ENCODE peak calls at places on chromosome 19, in ten cellular contexts. I is fibroblast of mammary gland; N is AG04449; Q is CD8-positive, alpha-beta T cell; Y is nephron progenitor cell; U is tibial nerve; Z is neural progenitor cell; G is ascending aorta; L is heart right ventricle; V is BE2C. E is an unnamed sample.

GRCh38 chr19:48372904-48373303 is 8.7 kb downstream of the SYNGR4 start:
- DNase-seq in I (no peak), N (no peak), Q (no peak), Y (no peak), U (no peak), Z (no peak), G (no peak), L (no peak), V (peak; percentile 53), E (peak; percentile 69)

GRCh38 chr19:47230122-47230920 is 678 bp downstream of the BBC3 start:
- DNase-seq in I (peak; percentile 29), N (no peak), Q (peak; percentile 71), Y (peak; percentile 75), U (peak; percentile 57), Z (peak; percentile 77), G (peak; percentile 87), L (no peak), V (peak; percentile 69), E (peak; percentile 52)

GRCh38 chr19:42628411-42629135 is 33.8 kb upstream of the CEACAM8 start:
- DNase-seq in I (peak; percentile 2), N (no peak), Q (no peak), Y (no peak), U (no peak), Z (no peak), G (no peak), L (no peak), V (no peak), E (no peak)

GRCh38 chr19:6221220-6221877 is 58.4 kb downstream of the MLLT1 start:
- DNase-seq in I (no peak), N (no peak), Q (no peak), Y (no peak), U (no peak), Z (no peak), G (no peak), L (no peak), V (no peak), E (no peak)

GRCh38 chr19:49362048-49362925 is at the start of gene TEAD2:
- DNase-seq in I (peak; percentile 22), N (no peak), Q (no peak), Y (peak; percentile 86), U (peak; percentile 68), Z (peak; percentile 90), G (peak; percentile 85), L (peak; percentile 90), V (peak; percentile 51), E (peak; percentile 59)

GRCh38 chr19:53991224-53992113 is at the start of gene CACNG6:
- DNase-seq in I (no peak), N (no peak), Q (no peak), Y (peak; percentile 74), U (no peak), Z (peak; percentile 72), G (no peak), L (no peak), V (no peak), E (no peak)

GRCh38 chr19:44740351-44740824 is 8.1 kb upstream of the BCL3 start:
- DNase-seq in I (no peak), N (no peak), Q (no peak), Y (no peak), U (no peak), Z (no peak), G (no peak), L (no peak), V (no peak), E (no peak)

GRCh38 chr19:46218160-46218559 is 11.4 kb upstream of the IGFL1 start:
- DNase-seq in I (peak; percentile 37), N (no peak), Q (no peak), Y (peak; percentile 86), U (no peak), Z (peak; percentile 89), G (no peak), L (no peak), V (no peak), E (peak; percentile 82)

DNA sequence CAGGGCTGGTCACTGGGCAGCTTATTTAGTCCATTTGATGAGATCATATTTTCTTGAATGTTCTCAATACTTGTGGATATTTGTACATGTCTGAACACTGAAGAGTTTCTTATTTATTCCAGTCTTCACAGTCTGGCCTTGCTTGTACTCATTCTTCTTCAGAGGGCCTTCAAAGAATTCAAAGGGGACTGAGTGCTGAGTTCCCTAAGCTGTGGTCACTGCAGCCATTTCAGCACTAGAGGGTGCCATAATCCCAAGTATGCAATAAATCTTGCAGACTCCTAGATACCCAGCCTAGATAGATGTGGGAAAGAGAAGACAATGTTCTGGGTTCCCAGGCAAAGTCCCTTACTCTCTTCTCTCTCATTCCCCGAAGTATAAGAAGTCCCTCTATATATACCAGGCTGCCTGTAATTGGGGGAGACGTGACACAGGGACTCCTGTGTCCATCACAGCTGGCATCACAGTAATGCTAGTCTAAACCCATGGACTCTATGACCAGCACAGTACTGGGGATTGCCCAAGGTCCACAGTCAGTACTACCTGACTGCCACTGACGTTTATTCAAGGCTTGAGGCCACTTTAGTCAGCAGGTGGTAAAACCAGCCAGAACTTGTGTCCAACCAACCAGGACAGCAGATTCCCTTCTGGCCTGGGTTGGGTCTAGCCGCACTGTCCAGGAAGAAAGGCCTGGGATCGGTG is 8.9 kb upstream of the VN1R1 start:
- DNase-seq in I (peak; percentile 32), N (no peak), Q (no peak), Y (no peak), U (no peak), Z (peak; percentile 32), G (no peak), L (no peak), V (peak; percentile 36), E (peak; percentile 45)
- TF ChIP-seq CTCF in I (peak; percentile 38), N (no peak), Q (no peak), Y (no peak), U (no peak), Z (peak; percentile 43), G (no peak), L (peak; percentile 35), V (peak; percentile 74), E (peak; percentile 51)

GRCh38 chr19:51024924-51025323 is 1.5 kb downstream of the KLK11 start:
- DNase-seq in I (no peak), N (no peak), Q (no peak), Y (no peak), U (no peak), Z (no peak), G (no peak), L (no peak), V (no peak), E (no peak)
- TF ChIP-seq CTCF in I (no peak), N (no peak), Q (no peak), Y (no peak), U (no peak), Z (no peak), G (no peak), L (no peak), V (no peak), E (no peak)

DNA sequence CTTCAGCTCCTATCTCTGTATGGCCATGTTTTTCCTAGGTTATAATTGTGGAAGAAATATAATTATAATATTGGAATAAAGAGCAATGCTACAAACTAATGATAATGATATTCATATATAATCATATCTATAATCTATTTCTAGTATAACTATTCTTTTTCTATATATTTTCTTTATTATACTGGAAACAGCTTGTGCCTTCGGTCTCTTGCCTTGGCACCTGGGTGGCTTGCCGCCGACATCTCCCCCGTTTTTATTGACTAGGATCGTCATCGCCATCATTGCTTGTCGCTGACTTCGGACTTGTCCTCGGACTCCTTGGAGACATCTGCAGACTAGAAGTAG is 24.2 kb downstream of the ZNF763 start:
- DNase-seq in I (no peak), N (no peak), Q (no peak), Y (no peak), U (no peak), Z (no peak), G (no peak), L (no peak), V (no peak), E (no peak)
- TF ChIP-seq CTCF in I (no peak), N (no peak), Q (no peak), Y (no peak), U (no peak), Z (no peak), G (no peak), L (no peak), V (no peak), E (no peak)

DNA sequence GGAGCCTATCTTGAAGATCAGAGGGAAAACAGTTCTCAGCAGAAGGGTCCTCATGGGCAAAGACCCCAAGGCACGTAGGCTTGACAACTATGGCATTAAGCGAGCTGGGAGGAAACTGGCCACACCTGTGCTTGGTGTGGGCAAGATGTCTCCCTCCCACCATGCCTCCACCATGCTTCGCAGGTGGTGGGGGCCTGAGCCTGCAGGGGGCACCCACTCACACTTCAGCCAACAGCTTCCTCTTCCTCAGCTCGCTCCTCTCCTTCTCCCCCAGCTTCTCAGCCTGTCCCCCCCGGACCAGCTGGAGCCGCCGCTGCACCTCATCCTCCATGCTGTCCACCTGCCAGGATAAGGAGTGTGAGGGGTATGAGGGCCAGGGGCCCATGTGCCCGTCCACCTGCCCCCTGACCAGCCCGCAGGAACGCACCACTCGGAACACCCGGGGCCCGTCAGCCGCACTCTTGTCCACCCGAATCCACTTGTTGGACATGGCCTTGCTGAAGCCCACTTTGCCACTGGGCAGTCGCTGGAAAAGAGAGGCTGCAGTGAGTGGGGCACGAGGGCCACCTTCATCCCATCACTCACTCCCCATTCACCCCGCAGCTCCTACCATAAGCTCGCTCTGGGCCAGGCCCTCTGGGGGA is 3.4 kb downstream of the FARSA start:
- DNase-seq in I (no peak), N (no peak), Q (no peak), Y (no peak), U (no peak), Z (no peak), G (no peak), L (no peak), V (no peak), E (no peak)
- TF ChIP-seq CTCF in I (no peak), N (no peak), Q (no peak), Y (no peak), U (no peak), Z (no peak), G (no peak), L (no peak), V (no peak), E (no peak)

DNA sequence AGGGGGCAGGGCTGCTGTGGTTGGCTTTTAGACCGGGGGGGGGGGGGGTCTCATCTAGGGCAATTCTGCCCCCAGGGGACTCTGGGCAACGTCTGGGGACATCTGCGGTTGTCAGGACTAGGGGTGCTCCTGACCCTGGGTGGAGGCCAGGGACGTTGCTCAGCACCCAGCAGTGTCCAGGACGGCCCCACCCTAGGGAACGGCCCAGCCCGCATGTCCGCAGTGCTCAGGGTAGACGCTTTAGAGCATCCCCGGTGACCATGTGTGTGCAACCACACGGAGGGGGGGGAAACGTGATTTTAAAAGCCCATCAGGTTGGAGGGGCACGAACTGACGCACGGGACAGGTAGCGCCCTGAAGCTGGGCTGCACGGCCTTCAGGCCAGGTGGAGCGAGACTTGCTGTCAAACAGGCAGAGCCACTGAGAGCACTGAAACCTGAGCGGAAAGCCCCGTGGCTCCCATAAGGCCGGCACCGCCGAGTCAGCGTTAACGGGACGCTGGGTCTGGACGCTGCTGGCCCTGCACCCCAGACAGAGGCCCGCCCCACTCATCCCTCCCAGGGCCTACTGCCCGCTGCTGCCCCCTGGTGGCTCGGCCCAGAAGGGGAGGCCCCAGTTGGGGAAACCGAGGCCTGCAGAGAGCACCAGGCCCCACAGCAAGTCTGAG is 8.3 kb downstream of the CACTIN start:
- DNase-seq in I (peak; percentile 77), N (no peak), Q (peak; percentile 31), Y (peak; percentile 74), U (peak; percentile 61), Z (peak; percentile 78), G (peak; percentile 86), L (peak; percentile 64), V (peak; percentile 74), E (peak; percentile 49)
- TF ChIP-seq CTCF in I (peak; percentile 86), N (peak; percentile 90), Q (peak; percentile 69), Y (peak; percentile 84), U (peak; percentile 97), Z (peak; percentile 82), G (peak; percentile 99), L (peak; percentile 97), V (peak; percentile 78), E (peak; percentile 85)